ENCODE peak calls at places on chromosomes 13 and 19, in nine cellular contexts. I is endothelial cell of umbilical vein, C is A549, Y is ascending aorta, V is GM10248, N is uterus, X is bronchial epithelial cell, H is coronary artery, D is AG04450. S is an unnamed sample.

GRCh38 chr13:98503175-98504028 is 73.5 kb downstream of the STK24 start:
- DNase-seq in I (no peak), C (no peak), Y (no peak), V (no peak), N (no peak), X (no peak), H (no peak), D (no peak), S (no peak)

GRCh38 chr13:102097708-102098107 is 304.1 kb downstream of the FGF14 start:
- DNase-seq in I (no peak), C (no peak), Y (no peak), V (no peak), N (no peak), X (no peak), H (no peak), D (no peak), S (no peak)

GRCh38 chr19:33624586-33625153 is 2.9 kb downstream of the CHST8 start:
- DNase-seq in I (no peak), C (no peak), Y (no peak), V (no peak), N (no peak), X (no peak), H (no peak), D (no peak), S (no peak)

GRCh38 chr13:101217086-101217485 is 199.2 kb downstream of the NALCN start:
- DNase-seq in I (no peak), C (no peak), Y (no peak), V (no peak), N (no peak), X (no peak), H (no peak), D (no peak), S (no peak)

GRCh38 chr19:40502647-40503046 is 35.8 kb downstream of the SPTBN4 start:
- DNase-seq in I (no peak), C (peak), Y (no peak), V (peak), N (no peak), X (peak), H (no peak), D (no peak), S (no peak)

GRCh38 chr13:78978381-78978998 is 319.5 kb upstream of the OBI1 start:
- DNase-seq in I (peak), C (peak), Y (no peak), V (peak), N (no peak), X (peak), H (no peak), D (peak), S (peak)

GRCh38 chr19:35155441-35155840 is 906 bp downstream of the FXYD5 start:
- DNase-seq in I (no peak), C (no peak), Y (no peak), V (peak), N (no peak), X (no peak), H (no peak), D (no peak), S (no peak)

GRCh38 chr13:89205856-89206255 is 1534.7 kb downstream of the SLITRK5 start:
- DNase-seq in I (no peak), C (no peak), Y (no peak), V (no peak), N (no peak), X (peak), H (no peak), D (no peak), S (no peak)

GRCh38 chr13:25678398-25678797 is 306.6 kb downstream of the ATP8A2 start:
- DNase-seq in I (no peak), C (no peak), Y (no peak), V (no peak), N (no peak), X (no peak), H (no peak), D (no peak), S (no peak)

GRCh38 chr13:33175991-33176390 is 109.6 kb downstream of the STARD13 start:
- DNase-seq in I (no peak), C (no peak), Y (no peak), V (no peak), N (no peak), X (no peak), H (no peak), D (no peak), S (no peak)

GRCh38 chr13:112704634-112705145 is 14.9 kb downstream of the ATP11A start:
- DNase-seq in I (peak), C (no peak), Y (no peak), V (no peak), N (no peak), X (no peak), H (no peak), D (no peak), S (no peak)

GRCh38 chr13:30848332-30849027 is 57.6 kb upstream of the MEDAG start:
- DNase-seq in I (no peak), C (no peak), Y (no peak), V (no peak), N (no peak), X (no peak), H (no peak), D (no peak), S (no peak)

GRCh38 chr19:46573679-46574522 is 27.2 kb upstream of the CALM3 start:
- DNase-seq in I (no peak), C (no peak), Y (no peak), V (no peak), N (no peak), X (no peak), H (no peak), D (no peak), S (no peak)

GRCh38 chr13:90416519-90416918 is 931.0 kb upstream of the MIR17HG start:
- DNase-seq in I (peak), C (no peak), Y (no peak), V (no peak), N (no peak), X (no peak), H (no peak), D (no peak), S (no peak)

GRCh38 chr19:34145741-34146202 is 26.5 kb upstream of the LSM14A start:
- DNase-seq in I (peak), C (peak), Y (no peak), V (peak), N (peak), X (peak), H (no peak), D (no peak), S (no peak)

GRCh38 chr13:98741741-98742435 is 10.6 kb downstream of the SLC15A1 start:
- DNase-seq in I (no peak), C (no peak), Y (peak), V (no peak), N (no peak), X (no peak), H (no peak), D (no peak), S (no peak)

GRCh38 chr13:49976314-49977258 is 20.3 kb upstream of the TRIM13 start:
- DNase-seq in I (peak), C (peak), Y (peak), V (peak), N (peak), X (peak), H (no peak), D (peak), S (no peak)

GRCh38 chr19:1567116-1567847 is 843 bp downstream of the MEX3D start:
- DNase-seq in I (peak), C (no peak), Y (no peak), V (no peak), N (peak), X (no peak), H (no peak), D (no peak), S (no peak)

GRCh38 chr13:46354143-46355087 is 32.6 kb downstream of the RUBCNL start:
- DNase-seq in I (peak), C (peak), Y (no peak), V (no peak), N (no peak), X (peak), H (no peak), D (peak), S (peak)

GRCh38 chr13:27041341-27041740 is 130.3 kb downstream of the USP12 start:
- DNase-seq in I (no peak), C (no peak), Y (no peak), V (no peak), N (no peak), X (no peak), H (no peak), D (no peak), S (no peak)

GRCh38 chr19:30229524-30230174 is 142.5 kb upstream of the ZNF536 start:
- DNase-seq in I (no peak), C (no peak), Y (no peak), V (no peak), N (no peak), X (no peak), H (no peak), D (no peak), S (no peak)

GRCh38 chr19:45469835-45470146 is 2.0 kb downstream of the FOSB start:
- DNase-seq in I (no peak), C (no peak), Y (no peak), V (peak), N (no peak), X (no peak), H (no peak), D (no peak), S (no peak)

GRCh38 chr19:582497-583197 is 7.0 kb upstream of the HCN2 start:
- DNase-seq in I (no peak), C (no peak), Y (no peak), V (no peak), N (no peak), X (no peak), H (no peak), D (no peak), S (no peak)

GRCh38 chr19:40144151-40144550 is 47.1 kb upstream of the MAP3K10 start:
- DNase-seq in I (no peak), C (no peak), Y (no peak), V (no peak), N (no peak), X (no peak), H (no peak), D (no peak), S (no peak)

GRCh38 chr13:40668335-40668734 is 1.9 kb upstream of the FOXO1 start:
- DNase-seq in I (peak), C (peak), Y (no peak), V (peak), N (peak), X (no peak), H (no peak), D (no peak), S (no peak)

GRCh38 chr13:100148422-100148821 is 59.5 kb downstream of the PCCA start:
- DNase-seq in I (no peak), C (no peak), Y (no peak), V (no peak), N (no peak), X (no peak), H (no peak), D (no peak), S (no peak)

GRCh38 chr13:100149389-100149788 is 60.5 kb downstream of the PCCA start:
- DNase-seq in I (no peak), C (no peak), Y (no peak), V (no peak), N (no peak), X (no peak), H (no peak), D (no peak), S (no peak)

GRCh38 chr13:100146534-100146933 is 57.6 kb downstream of the PCCA start:
- DNase-seq in I (no peak), C (no peak), Y (no peak), V (no peak), N (no peak), X (no peak), H (no peak), D (no peak), S (no peak)

DNA sequence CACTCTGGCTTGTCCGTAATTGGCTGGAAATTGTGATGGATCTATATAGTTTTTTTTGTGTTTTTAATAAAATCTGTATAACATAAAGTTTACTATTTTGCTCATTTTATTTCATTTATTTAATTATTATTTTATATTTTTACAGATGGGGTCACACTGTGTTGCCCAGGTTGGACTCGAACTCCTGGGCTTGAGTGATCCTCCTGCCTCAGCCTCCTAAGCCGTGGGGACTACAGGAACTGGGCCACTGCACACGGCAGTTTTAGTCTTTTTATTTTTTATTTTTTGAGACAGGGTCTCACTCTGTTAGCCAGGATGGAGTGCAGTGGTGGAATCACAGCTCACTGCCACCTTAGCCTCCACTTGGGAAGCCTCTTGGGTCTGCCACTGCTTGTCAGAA is 58.9 kb downstream of the PCCA start:
- DNase-seq in I (no peak), C (no peak), Y (no peak), V (no peak), N (no peak), X (no peak), H (no peak), D (no peak), S (no peak)
- TF ChIP-seq CTCF in I (no peak), C (no peak), Y (no peak), V (no peak), N (no peak), X (no peak), H (no peak), D (no peak), S (no peak)

GRCh38 chr19:44196772-44197171 is 15.6 kb upstream of the ZNF227 start:
- DNase-seq in I (no peak), C (no peak), Y (no peak), V (no peak), N (no peak), X (no peak), H (no peak), D (no peak), S (no peak)
- TF ChIP-seq CTCF in I (no peak), C (no peak), Y (no peak), V (no peak), N (no peak), X (no peak), H (no peak), D (no peak), S (no peak)

DNA sequence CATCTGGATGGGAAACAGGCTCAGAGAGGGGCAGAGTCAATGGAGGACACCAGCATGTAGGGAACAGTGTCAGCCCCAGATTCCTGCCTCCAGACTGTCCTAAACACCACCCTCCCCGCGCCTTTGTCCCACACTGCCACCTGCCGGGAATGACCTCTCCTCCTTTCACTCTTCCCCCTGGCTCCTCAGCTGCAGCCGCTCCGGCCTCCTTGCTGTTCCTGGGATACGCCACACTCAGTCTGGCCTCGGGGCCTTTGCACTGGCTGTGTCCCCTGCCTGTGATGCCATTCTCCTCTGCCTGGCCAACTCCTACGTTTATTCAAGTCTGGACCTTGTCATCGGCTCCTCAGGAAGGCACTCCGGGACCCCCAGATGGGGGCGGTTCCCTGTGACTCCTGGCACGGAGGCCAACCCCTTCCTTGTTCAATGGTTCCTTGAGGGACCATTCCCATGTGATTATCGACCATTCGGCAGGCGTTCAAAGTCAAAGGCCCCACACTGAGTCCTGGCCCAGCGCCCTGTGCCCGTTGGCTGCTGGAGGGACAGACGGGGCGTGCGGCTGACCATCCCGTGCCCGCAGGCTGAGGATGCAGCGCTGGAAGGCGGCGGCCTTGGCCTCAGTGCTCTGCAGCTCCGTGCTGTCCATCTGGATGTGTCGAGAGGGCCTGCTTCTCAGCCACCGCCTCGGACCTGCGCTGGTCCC is 15.8 kb downstream of the FUT6 start:
- DNase-seq in I (no peak), C (peak), Y (no peak), V (no peak), N (no peak), X (no peak), H (no peak), D (no peak), S (no peak)
- TF ChIP-seq CTCF in I (peak), C (peak), Y (no peak), V (no peak), N (no peak), X (peak), H (no peak), D (no peak), S (peak)

GRCh38 chr19:51396175-51396574 is 5.8 kb upstream of the C19orf84 start:
- DNase-seq in I (no peak), C (no peak), Y (no peak), V (no peak), N (no peak), X (no peak), H (no peak), D (no peak), S (no peak)

GRCh38 chr19:51398096-51398704 is 7.8 kb upstream of the C19orf84 start:
- DNase-seq in I (peak), C (peak), Y (no peak), V (no peak), N (no peak), X (peak), H (no peak), D (no peak), S (no peak)

GRCh38 chr19:51389143-51389542 is 1.2 kb downstream of the C19orf84 start:
- DNase-seq in I (no peak), C (no peak), Y (no peak), V (no peak), N (no peak), X (no peak), H (no peak), D (no peak), S (no peak)

GRCh38 chr19:51391073-51391611 is 751 bp upstream of the C19orf84 start:
- DNase-seq in I (no peak), C (no peak), Y (no peak), V (no peak), N (no peak), X (no peak), H (no peak), D (no peak), S (no peak)

DNA sequence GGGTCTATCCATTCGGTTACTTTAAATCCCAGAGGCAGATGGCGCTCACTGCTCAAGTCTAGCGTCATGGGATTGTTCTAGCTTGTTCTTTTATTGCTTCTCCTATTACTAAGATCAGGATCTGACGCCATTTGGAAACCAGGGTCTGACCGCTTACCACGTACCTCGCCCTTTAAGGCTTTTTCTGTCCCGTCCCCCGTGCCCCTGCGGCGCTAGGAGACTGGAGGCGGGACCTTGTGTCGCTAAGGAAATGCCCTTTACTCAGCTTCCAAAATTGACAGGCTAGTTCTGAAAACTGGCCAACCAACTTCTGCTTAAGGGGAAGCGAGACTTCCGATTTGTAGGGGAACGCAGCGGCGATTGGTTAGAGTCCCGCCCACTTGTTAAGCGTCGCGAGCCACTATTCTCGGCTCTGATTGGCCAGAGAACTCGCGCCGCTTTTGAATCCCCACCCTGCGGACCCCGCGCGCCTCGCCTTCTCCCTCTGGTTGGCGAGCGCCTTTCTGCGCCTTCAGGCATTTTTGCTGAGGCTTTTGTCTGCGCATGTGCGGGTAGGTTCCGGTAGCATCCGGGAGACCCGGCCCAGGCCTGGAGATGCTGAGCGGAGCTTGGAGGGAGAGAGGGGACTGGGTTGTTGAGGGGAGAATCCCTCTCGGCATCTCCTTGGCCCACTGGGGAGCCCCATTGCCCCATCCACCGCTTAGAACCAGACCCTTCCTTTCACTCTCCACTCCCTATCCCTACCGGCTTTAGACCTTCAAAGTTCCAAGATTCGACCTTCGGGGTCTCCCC is 3.9 kb upstream of the C19orf84 start:
- DNase-seq in I (peak), C (peak), Y (peak), V (peak), N (peak), X (peak), H (peak), D (peak), S (peak)
- TF ChIP-seq CTCF in I (no peak), C (no peak), Y (no peak), V (peak), N (no peak), X (peak), H (no peak), D (no peak), S (no peak)

GRCh38 chr13:80577285-80577684 is 236.4 kb upstream of the SPRY2 start:
- DNase-seq in I (no peak), C (no peak), Y (no peak), V (no peak), N (no peak), X (no peak), H (no peak), D (no peak), S (no peak)
- TF ChIP-seq CTCF in I (no peak), C (no peak), Y (no peak), V (no peak), N (no peak), X (no peak), H (no peak), D (no peak), S (no peak)

GRCh38 chr19:49766007-49766937 is 529 bp upstream of the AP2A1 start:
- DNase-seq in I (peak), C (peak), Y (peak), V (peak), N (peak), X (peak), H (peak), D (peak), S (peak)
- TF ChIP-seq CTCF in I (no peak), C (no peak), Y (no peak), V (no peak), N (no peak), X (no peak), H (no peak), D (no peak), S (no peak)

DNA sequence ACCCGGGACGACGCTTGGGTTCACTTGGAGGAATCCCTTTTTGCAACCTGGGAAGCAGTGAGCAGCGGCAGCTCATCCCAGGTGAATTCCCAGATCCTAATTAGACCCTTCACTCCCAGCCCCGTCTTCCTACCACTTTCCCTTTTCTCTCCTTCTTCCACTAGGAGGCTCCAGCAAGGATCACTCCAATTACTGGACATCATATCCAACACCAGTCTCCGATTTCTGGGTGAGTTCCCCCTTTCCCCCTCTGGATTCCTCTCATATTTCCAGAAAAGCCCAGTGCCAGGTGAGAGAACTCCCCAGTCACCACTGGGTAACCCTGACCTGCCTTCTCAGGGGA is 17.1 kb upstream of the ZSCAN4 start:
- DNase-seq in I (no peak), C (no peak), Y (no peak), V (no peak), N (no peak), X (no peak), H (no peak), D (no peak), S (no peak)
- TF ChIP-seq CTCF in I (no peak), C (no peak), Y (no peak), V (no peak), N (no peak), X (peak), H (no peak), D (peak), S (no peak)

S was measured in retinal pigment epithelial cell.